ENCODE peak calls at places on chromosomes 4 and X, in six cellular contexts. D is GM23248, P is SK-N-SH, I is mesendoderm, V is DND-41, T is HCT116. B is an unnamed sample. For H3K79me2, the result is how much of the 10 kb centered on the place peaks cover.

GRCh38 chrX:74420194-74421035 is 878 bp upstream of the SLC16A2 start:
- DNase-seq in D (peak), P (peak), I (peak), V (no peak), T (no peak), B (peak)

GRCh38 chrX:41291309-41291708 is 42.7 kb upstream of the DDX3X start:
- DNase-seq in D (no peak), P (no peak), I (no peak), V (no peak), T (no peak), B (peak)

GRCh38 chrX:16665089-16665488 is 15.1 kb downstream of the S100G start:
- DNase-seq in D (peak), P (no peak), I (no peak), V (no peak), T (no peak), B (no peak)

GRCh38 chr4:185481390-185481789 is 9.9 kb upstream of the CCDC110 start:
- DNase-seq in D (no peak), P (no peak), I (no peak), V (no peak), T (no peak), B (no peak)

GRCh38 chrX:30735839-30736238 is 82.6 kb downstream of the GK start:
- DNase-seq in D (peak), P (peak), I (peak), V (peak), T (peak), B (peak)

GRCh38 chr4:101155368-101155767 is 192.0 kb downstream of the PPP3CA start:
- DNase-seq in D (peak), P (no peak), I (peak), V (no peak), T (peak), B (no peak)

GRCh38 chrX:69158166-69159040 is 6.8 kb downstream of the PJA1 start:
- DNase-seq in D (peak), P (peak), I (peak), V (peak), T (no peak), B (peak)

GRCh38 chr4:153916273-153916755 is 127.4 kb upstream of the SFRP2 start:
- DNase-seq in D (peak), P (no peak), I (no peak), V (peak), T (no peak), B (no peak)

GRCh38 chr4:88533088-88533790 is 9.7 kb upstream of the PYURF start:
- DNase-seq in D (peak), P (no peak), I (peak), V (no peak), T (no peak), B (peak)

GRCh38 chr4:96016615-96017299 is 176.9 kb downstream of the PDHA2 start:
- DNase-seq in D (no peak), P (no peak), I (peak), V (no peak), T (no peak), B (no peak)

GRCh38 chrX:101163166-101163565 is 56.4 kb upstream of the DRP2 start:
- DNase-seq in D (no peak), P (no peak), I (no peak), V (no peak), T (no peak), B (no peak)

GRCh38 chr4:141646969-141647368 is 10.6 kb downstream of the IL15 start:
- DNase-seq in D (no peak), P (no peak), I (no peak), V (no peak), T (no peak), B (no peak)

GRCh38 chrX:80550722-80551121 is 130.5 kb downstream of the TENT5D start:
- DNase-seq in D (peak), P (no peak), I (peak), V (no peak), T (no peak), B (peak)

GRCh38 chrX:107360788-107361360 is 88.6 kb upstream of the FRMPD3 start:
- DNase-seq in D (no peak), P (no peak), I (no peak), V (no peak), T (no peak), B (no peak)

GRCh38 chrX:135740683-135741149 is 27.3 kb downstream of the CT45A3 start:
- DNase-seq in D (peak), P (peak), I (no peak), V (peak), T (peak), B (peak)

GRCh38 chr4:185143596-185143969 is 517 bp downstream of the SLC25A4 start:
- DNase-seq in D (peak), P (peak), I (no peak), V (no peak), T (no peak), B (no peak)

GRCh38 chr4:6824071-6824470 is 41.5 kb downstream of the KIAA0232 start:
- DNase-seq in D (peak), P (no peak), I (no peak), V (no peak), T (no peak), B (no peak)

GRCh38 chr4:147793569-147793968 is 61.7 kb downstream of the ARHGAP10 start:
- DNase-seq in D (no peak), P (no peak), I (no peak), V (no peak), T (no peak), B (no peak)

GRCh38 chr4:1204828-1205591 is 32.6 kb upstream of the SPON2 start:
- DNase-seq in D (no peak), P (peak), I (no peak), V (peak), T (no peak), B (peak)

GRCh38 chr4:164596318-164596878 is 157.5 kb upstream of the SMIM31 start:
- DNase-seq in D (no peak), P (no peak), I (no peak), V (no peak), T (no peak), B (no peak)
- H3K79me2 ChIP-seq in D (under half), P (under half), I (under half), V (under half), T (under half), B (under half)

DNA sequence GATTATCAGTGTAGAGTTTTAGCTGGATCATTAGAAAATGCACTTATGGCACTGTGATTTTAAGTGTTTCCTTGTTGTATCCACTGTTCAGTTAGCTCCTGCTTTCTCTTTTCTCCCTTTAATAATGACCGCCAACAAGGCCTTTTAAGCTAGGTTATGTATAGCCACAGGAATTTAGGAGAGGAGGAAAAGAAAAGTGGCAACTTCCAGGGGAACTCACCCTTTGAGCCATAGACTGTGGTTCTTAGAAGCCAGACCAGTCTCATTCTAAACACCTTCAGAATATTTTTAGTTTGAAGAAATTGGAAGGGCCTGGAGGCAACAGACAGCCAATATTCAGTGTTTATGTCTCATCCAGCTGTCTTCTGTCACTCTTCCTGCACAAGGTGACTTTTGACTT is 6.1 kb downstream of the FGF2 start:
- DNase-seq in D (peak), P (no peak), I (no peak), V (no peak), T (no peak), B (no peak)
- H3K79me2 ChIP-seq in D (half or more), P (half or more), I (half or more), V (under half), T (under half), B (half or more)

GRCh38 chrX:13698432-13698831 is 9.5 kb downstream of the RAB9A start:
- DNase-seq in D (no peak), P (no peak), I (no peak), V (no peak), T (no peak), B (no peak)
- H3K79me2 ChIP-seq in D (half or more), P (half or more), I (under half), V (half or more), T (half or more), B (under half)

GRCh38 chr4:7897811-7898210 is 41.9 kb downstream of the AFAP1 start:
- DNase-seq in D (peak), P (no peak), I (no peak), V (no peak), T (no peak), B (no peak)
- H3K79me2 ChIP-seq in D (half or more), P (half or more), I (half or more), V (under half), T (under half), B (under half)

GRCh38 chr4:17966312-17966711 is 55.2 kb downstream of the LCORL start:
- DNase-seq in D (no peak), P (no peak), I (no peak), V (no peak), T (no peak), B (no peak)
- H3K79me2 ChIP-seq in D (under half), P (half or more), I (under half), V (under half), T (under half), B (under half)

GRCh38 chr4:170777663-170778062 is 687.9 kb upstream of the AADAT start:
- DNase-seq in D (no peak), P (no peak), I (no peak), V (no peak), T (no peak), B (no peak)
- H3K79me2 ChIP-seq in D (under half), P (under half), I (under half), V (under half), T (under half), B (under half)

DNA sequence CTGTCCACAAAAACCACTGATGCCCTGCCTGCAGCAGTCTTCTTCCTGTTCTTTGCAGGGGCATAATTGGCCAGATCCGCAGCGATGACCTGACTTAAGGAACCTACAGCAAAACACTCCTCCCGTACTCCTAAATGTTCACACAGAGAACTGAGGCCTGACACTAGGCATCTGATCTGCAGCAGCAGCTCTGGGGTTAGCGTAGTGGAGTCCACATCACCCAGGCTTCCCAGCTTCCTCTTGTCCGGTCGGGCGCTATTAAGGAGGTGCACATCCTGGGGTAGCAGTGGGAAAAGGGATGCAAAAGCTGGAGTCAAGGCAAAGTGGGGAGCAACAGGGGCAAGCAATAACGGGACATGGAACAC is 758 bp downstream of the SCFD2 start:
- DNase-seq in D (peak), P (peak), I (peak), V (peak), T (no peak), B (peak)
- H3K79me2 ChIP-seq in D (half or more), P (half or more), I (under half), V (half or more), T (half or more), B (under half)

GRCh38 chr4:52037730-52038108 is 380 bp downstream of the SGCB start:
- DNase-seq in D (peak), P (peak), I (peak), V (peak), T (no peak), B (peak)

GRCh38 chr4:52036875-52037274 is 1.2 kb downstream of the SGCB start:
- DNase-seq in D (peak), P (no peak), I (no peak), V (no peak), T (no peak), B (no peak)

GRCh38 chr4:52038109-52038912 is at the start of gene SGCB:
- DNase-seq in D (peak), P (peak), I (peak), V (peak), T (no peak), B (peak)

GRCh38 chr4:52032005-52032404 is 6.1 kb downstream of the SGCB start:
- DNase-seq in D (no peak), P (no peak), I (no peak), V (no peak), T (no peak), B (no peak)

GRCh38 chr4:52035190-52035589 is 2.9 kb downstream of the SGCB start:
- DNase-seq in D (no peak), P (no peak), I (no peak), V (no peak), T (no peak), B (no peak)
- H3K79me2 ChIP-seq in D (half or more), P (half or more), I (under half), V (under half), T (under half), B (under half)

DNA sequence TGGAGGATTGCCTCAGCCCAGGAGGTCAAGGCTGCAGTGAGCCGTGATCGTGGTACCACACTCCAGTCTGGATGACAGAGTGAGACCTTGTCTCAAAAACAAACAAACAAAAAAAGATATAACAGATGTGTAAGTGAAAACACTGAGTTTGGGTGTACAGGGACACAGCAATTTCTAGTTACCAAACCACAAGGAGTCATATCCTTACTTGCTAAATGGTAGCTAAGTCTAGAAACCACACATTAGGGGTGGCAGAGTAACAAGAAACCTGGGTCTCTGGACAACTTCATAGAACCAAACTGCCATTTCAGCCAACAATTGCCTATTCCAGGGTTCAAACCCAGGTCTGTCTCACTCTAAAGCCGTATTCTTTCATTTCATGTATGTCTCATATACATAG is 20.8 kb downstream of the PPEF2 start:
- DNase-seq in D (no peak), P (no peak), I (no peak), V (no peak), T (no peak), B (no peak)
- H3K79me2 ChIP-seq in D (under half), P (under half), I (under half), V (under half), T (under half), B (under half)

B was measured in H9.